ENCODE peak calls at places on chromosome 21, in ten cellular contexts. B is mucosa of descending colon, E is pancreas, G is foreskin fibroblast, X is heart left ventricle, N is brain microvascular endothelial cell, S is upper lobe of right lung, J is SK-N-SH, D is HCT116, L is epithelial cell of esophagus. W is an unnamed sample.

GRCh38 chr21:26469789-26470188 is 103.3 kb downstream of the CYYR1 start:
- DNase-seq in S (no peak), B (no peak), D (no peak), J (no peak), G (peak), L (peak), X (no peak), E (no peak), N (peak), W (no peak)

GRCh38 chr21:36542312-36543101 is 62.6 kb upstream of the CLDN14 start:
- DNase-seq in S (no peak), X (no peak), E (no peak), L (peak), D (no peak), J (no peak), B (no peak), N (no peak), G (no peak), W (peak)

GRCh38 chr21:21714396-21714795 is 716.2 kb downstream of the NCAM2 start:
- DNase-seq in L (no peak), B (no peak), N (peak), G (peak), X (no peak), J (no peak), S (no peak), E (no peak), D (no peak), W (no peak)

GRCh38 chr21:31283025-31283424 is 61.0 kb downstream of the TIAM1 start:
- DNase-seq in N (no peak), D (no peak), G (no peak), J (no peak), E (no peak), B (no peak), X (no peak), S (no peak), L (peak), W (no peak)

GRCh38 chr21:26438976-26439375 is 134.1 kb downstream of the CYYR1 start:
- DNase-seq in B (no peak), S (no peak), L (no peak), G (no peak), N (no peak), X (no peak), E (no peak), J (no peak), D (no peak), W (no peak)

GRCh38 chr21:37520801-37521200 is 154.2 kb downstream of the DYRK1A start:
- DNase-seq in S (no peak), J (no peak), D (no peak), G (no peak), L (no peak), X (no peak), N (no peak), B (no peak), E (no peak), W (no peak)

GRCh38 chr21:26550357-26550756 is 22.7 kb downstream of the CYYR1 start:
- DNase-seq in D (no peak), G (peak), X (no peak), L (peak), N (no peak), J (no peak), S (no peak), E (no peak), B (no peak), W (no peak)

GRCh38 chr21:27831821-27832569 is 865.1 kb upstream of the ADAMTS5 start:
- DNase-seq in E (no peak), J (no peak), B (no peak), L (peak), X (no peak), D (no peak), N (no peak), S (no peak), G (peak), W (no peak)

GRCh38 chr21:35226960-35227741 is 178.0 kb upstream of the RUNX1 start:
- DNase-seq in J (no peak), D (no peak), E (no peak), G (no peak), X (no peak), N (no peak), B (no peak), S (no peak), L (no peak), W (peak)

GRCh38 chr21:34897828-34898227 is 151.3 kb downstream of the RUNX1 start:
- DNase-seq in J (no peak), G (no peak), D (no peak), N (no peak), S (no peak), E (no peak), B (no peak), X (no peak), L (no peak), W (no peak)

GRCh38 chr21:16196521-16197208 is 466.9 kb downstream of the USP25 start:
- DNase-seq in E (no peak), L (no peak), J (no peak), D (no peak), G (peak), B (no peak), N (no peak), S (no peak), X (no peak), W (peak)

GRCh38 chr21:34534522-34534921 is 22.5 kb upstream of the KCNE1 start:
- DNase-seq in E (no peak), B (no peak), L (no peak), X (no peak), D (no peak), J (no peak), N (no peak), S (no peak), G (peak), W (no peak)

GRCh38 chr21:37912616-37913015 is 3.6 kb downstream of the KCNJ6 start:
- DNase-seq in L (no peak), J (no peak), E (no peak), G (no peak), D (no peak), S (no peak), X (no peak), N (no peak), B (no peak), W (no peak)

GRCh38 chr21:35925497-35925896 is 134.8 kb downstream of the SETD4 start:
- DNase-seq in D (no peak), L (peak), X (no peak), E (peak), G (peak), J (no peak), B (no peak), N (no peak), S (no peak), W (no peak)

GRCh38 chr21:28614816-28615215 is 377.9 kb downstream of the LTN1 start:
- DNase-seq in B (no peak), J (no peak), D (no peak), X (no peak), N (no peak), L (no peak), E (no peak), S (no peak), G (no peak), W (no peak)

GRCh38 chr21:42215942-42216725 is 2.8 kb upstream of the ABCG1 start:
- DNase-seq in B (no peak), S (no peak), N (no peak), G (no peak), J (no peak), E (peak), D (no peak), L (no peak), X (no peak), W (no peak)
- H3K4me3 ChIP-seq in B (no peak), S (no peak), N (no peak), G (no peak), J (no peak), E (no peak), D (no peak), L (no peak), X (no peak), W (no peak)

GRCh38 chr21:42571391-42572150 is 57.9 kb downstream of the SLC37A1 start:
- DNase-seq in D (no peak), S (peak), G (no peak), E (peak), B (peak), N (no peak), L (no peak), J (no peak), X (peak), W (no peak)

GRCh38 chr21:42575111-42575510 is 61.5 kb downstream of the SLC37A1 start:
- DNase-seq in S (peak), B (peak), G (no peak), E (peak), L (no peak), X (peak), J (no peak), D (no peak), N (no peak), W (no peak)

GRCh38 chr21:42572906-42573495 is 59.3 kb downstream of the SLC37A1 start:
- DNase-seq in S (peak), J (no peak), G (no peak), X (peak), D (no peak), L (no peak), E (peak), N (no peak), B (peak), W (no peak)

GRCh38 chr21:42576639-42577038 is 63.0 kb downstream of the SLC37A1 start:
- DNase-seq in S (no peak), G (no peak), J (no peak), B (no peak), L (no peak), D (no peak), X (no peak), N (no peak), E (no peak), W (no peak)

DNA sequence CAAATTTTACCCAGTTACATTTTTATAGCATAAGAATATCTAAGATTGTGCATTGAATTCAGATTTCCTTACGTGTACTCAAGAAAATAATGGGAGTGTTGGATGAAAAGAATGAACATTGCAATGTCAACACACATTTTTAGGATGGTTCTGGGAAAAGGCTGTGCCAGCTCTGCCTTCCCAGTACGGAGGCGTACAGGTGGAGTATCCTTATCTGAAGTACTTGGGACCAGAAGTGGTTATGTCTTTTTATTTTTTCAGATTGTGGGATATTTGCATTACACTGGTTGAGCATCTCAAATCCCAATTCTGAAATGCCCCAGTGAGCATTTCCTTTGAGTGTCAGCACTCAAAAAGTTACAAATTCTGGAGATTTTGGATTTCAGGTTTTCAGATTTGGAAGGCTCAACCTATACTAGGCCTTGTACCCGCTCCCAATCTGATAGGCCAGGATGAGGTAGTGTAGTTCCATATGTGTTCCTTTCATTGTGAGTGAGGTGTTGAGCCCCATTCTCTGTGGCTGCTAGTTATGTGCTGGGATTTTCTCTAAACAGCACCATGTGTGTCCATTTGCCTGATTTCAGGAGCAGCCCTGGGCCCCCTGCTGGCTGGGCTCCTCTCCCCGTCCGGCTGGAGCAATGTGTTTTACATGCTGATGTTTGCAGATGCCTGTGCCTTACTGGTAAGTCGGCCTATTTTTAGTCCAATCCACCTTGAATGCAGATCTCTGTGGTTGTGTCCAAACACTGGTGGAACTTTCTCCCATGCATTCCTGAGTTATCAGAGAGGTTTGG is 60.8 kb downstream of the SLC37A1 start:
- DNase-seq in G (peak), X (peak), E (peak), N (peak), B (peak), S (peak), L (no peak), D (no peak), J (peak), W (no peak)
- TF ChIP-seq CTCF in G (peak), X (no peak), E (no peak), N (peak), B (no peak), S (peak), L (peak), D (no peak), J (peak), W (no peak)

GRCh38 chr21:44739316-44739715 is 27.9 kb upstream of the TSPEAR start:
- DNase-seq in S (no peak), X (no peak), N (no peak), G (no peak), B (no peak), D (no peak), J (no peak), E (no peak), L (no peak), W (no peak)

GRCh38 chr21:44738621-44739020 is 27.2 kb upstream of the TSPEAR start:
- DNase-seq in B (no peak), D (no peak), E (no peak), G (no peak), L (no peak), S (no peak), J (no peak), N (no peak), X (no peak), W (no peak)

GRCh38 chr21:44742418-44743153 is 31.2 kb upstream of the TSPEAR start:
- DNase-seq in N (no peak), X (no peak), B (no peak), S (no peak), J (no peak), E (no peak), L (peak), G (peak), D (no peak), W (no peak)

GRCh38 chr21:44740721-44741120 is 29.3 kb upstream of the TSPEAR start:
- DNase-seq in G (no peak), L (no peak), S (no peak), B (no peak), D (no peak), J (no peak), X (no peak), E (no peak), N (no peak), W (no peak)

DNA sequence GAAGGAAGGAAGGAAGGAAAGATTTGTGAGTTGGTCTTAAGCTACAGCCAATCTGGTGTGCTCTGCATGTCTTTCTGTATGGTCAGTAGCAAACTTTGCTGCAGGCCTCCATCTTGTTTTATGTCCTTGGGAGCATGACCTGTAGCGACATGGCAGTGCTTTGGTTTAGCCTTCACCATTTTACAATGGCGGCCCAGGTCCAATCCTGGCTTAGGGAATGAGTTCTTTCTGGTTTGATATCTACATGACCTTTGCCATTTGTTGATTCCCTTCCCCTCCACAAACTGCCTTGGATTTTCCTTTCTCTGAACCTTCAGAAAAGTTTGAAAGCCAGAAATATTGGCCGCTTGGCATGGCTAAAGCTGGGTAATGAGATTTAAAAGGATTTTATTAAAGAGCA is 30.5 kb upstream of the TSPEAR start:
- DNase-seq in X (no peak), J (no peak), B (no peak), L (no peak), E (no peak), G (no peak), S (no peak), D (no peak), N (no peak), W (no peak)
- H3K4me3 ChIP-seq in X (no peak), J (no peak), B (no peak), L (no peak), E (no peak), G (no peak), S (no peak), D (no peak), N (no peak), W (no peak)

GRCh38 chr21:45509566-45510465 is 32.4 kb downstream of the SLC19A1 start:
- DNase-seq in D (no peak), L (no peak), J (peak), X (peak), G (no peak), S (peak), N (no peak), B (peak), E (peak), W (no peak)
- TF ChIP-seq CTCF in D (no peak), L (no peak), J (peak), X (no peak), G (no peak), S (no peak), N (peak), B (no peak), E (no peak), W (no peak)

DNA sequence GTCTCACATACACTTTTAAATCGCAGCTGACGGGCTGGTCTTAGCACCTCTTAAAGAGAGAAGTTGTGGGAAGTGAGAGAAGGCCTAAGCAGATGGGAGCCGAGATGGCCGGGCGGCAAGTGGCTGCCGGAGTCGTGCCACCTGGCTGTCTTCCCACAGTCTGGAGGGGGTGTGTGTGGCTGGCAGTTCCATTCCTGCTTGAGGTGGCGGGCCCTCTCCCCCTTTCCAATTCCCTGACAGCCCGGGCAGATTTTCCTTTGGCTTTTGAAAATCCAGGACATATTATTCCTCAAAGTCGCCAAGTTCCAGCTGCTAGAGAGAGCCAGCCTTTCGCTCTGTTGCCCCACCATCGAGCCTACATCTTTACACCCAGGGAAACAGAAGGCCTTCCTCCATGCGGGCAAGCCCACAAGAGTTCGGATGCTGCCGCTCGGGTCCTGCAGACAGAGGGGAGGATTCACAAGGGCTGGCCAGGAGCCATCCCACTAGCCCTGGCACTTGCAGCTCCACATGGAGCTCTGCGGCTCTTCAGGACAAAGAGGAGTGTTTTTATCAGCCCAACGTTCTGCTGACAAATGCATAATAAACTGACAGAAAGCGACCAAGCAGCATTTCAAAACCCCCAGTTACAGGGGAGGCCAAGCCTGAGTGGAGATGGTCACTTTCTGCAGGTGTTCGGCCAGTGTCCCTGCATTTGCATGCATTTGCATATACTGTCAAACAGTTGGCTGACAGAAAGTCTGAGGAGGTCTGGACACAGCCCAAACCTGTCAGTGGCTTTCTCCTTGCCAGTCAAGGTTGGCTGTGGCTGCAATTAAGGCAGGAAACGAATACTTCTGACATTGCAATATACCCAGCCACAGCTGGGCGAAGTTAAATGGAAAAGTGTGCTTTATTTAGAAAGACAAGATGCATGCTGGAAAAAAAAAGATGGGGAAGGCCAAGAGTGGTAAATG is 45.9 kb downstream of the OLIG1 start:
- DNase-seq in S (no peak), J (no peak), X (no peak), L (no peak), G (no peak), N (no peak), B (no peak), D (no peak), E (peak), W (no peak)
- H3K4me3 ChIP-seq in S (no peak), J (no peak), X (no peak), L (no peak), G (no peak), N (no peak), B (no peak), D (no peak), E (no peak), W (no peak)

DNA sequence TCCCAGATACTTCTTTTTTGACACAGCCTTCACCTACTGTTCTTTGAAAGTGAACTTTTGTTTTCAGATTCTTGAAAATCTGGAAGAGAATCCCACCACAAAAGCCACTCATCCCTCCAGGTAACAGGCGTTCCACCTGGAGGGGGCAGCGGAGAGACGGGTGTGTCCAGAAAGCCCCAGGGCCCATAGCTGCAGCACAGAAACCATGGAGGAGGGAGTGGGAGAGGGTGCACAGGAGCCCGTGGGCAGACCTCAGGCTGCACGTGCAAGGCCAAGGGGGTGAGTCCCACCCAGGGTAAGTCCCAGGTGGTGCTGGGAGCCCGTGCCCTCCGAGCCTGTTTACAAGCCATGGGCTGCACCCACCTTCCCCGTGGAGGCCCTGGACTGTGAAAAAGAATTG is 86.5 kb downstream of the PSMG1 start:
- DNase-seq in B (no peak), N (no peak), D (no peak), G (no peak), E (no peak), L (no peak), X (no peak), S (no peak), J (no peak), W (no peak)
- TF ChIP-seq CTCF in B (no peak), N (peak), D (no peak), G (no peak), E (no peak), L (no peak), X (no peak), S (no peak), J (no peak), W (peak)

DNA sequence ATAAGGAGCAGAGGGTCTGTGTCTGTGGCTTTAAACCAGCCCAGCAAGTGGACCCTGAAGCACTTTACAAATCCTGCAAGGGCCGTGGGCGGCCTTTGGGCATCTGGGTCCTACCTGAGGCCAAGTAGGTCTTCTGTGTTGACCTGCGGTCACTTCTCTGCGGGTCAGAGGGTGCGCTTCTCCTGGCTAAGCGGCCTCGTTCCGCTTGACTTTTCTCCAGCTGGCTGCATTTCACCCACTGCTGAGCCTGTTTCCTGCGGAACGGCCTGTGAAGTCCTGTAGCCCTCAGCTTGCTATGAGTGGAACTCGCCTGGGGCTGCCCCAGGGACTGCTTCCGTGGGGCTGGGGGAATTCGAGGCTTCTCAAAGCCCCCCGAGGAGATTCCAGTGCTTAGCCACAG is 43.3 kb downstream of the SLC37A1 start:
- DNase-seq in L (no peak), B (peak), E (peak), S (peak), J (no peak), X (peak), D (no peak), G (no peak), N (no peak), W (peak)
- H3K4me3 ChIP-seq in L (no peak), B (no peak), E (no peak), S (no peak), J (no peak), X (no peak), D (no peak), G (no peak), N (no peak), W (no peak)

DNA sequence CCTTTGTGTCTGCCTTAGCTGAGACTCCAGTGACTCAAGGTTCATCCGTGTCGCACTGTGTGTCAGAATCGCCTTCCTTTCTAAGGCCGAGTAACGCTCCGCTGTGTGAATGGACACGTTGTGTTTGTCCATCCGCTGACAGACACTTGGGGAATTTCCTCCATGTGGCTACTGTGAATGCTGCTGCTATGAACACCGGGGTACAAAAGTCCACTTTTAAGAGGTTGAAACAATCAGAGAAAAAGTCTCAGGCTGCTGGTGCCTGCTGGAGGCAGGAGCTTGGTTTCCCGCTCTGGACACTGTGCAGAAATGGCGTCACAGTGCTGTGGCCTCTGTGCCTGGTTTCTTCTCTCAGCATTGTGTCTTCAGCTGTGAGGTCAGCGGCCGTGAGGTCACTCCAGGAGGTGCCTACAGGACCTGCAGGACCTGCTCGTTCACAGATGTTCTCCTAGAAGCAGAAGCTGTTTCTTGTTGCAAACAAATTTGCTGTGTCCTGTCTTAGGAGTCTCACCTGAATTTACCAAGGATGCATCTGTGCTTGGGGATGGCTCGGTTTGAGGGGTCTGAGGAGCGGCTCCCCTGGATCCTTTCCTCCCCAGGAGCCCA is 34.2 kb downstream of the KRTAP10-1 start:
- DNase-seq in D (no peak), L (no peak), J (no peak), S (no peak), B (no peak), E (peak), N (no peak), G (no peak), X (no peak), W (no peak)
- TF ChIP-seq CTCF in D (no peak), L (no peak), J (no peak), S (no peak), B (no peak), E (no peak), N (no peak), G (no peak), X (no peak), W (no peak)